ENCODE peak calls at places on chromosomes 13 and 19, in ten cellular contexts. L is OCI-M1; B is stimulated activated CD4-positive, alpha-beta T cell treated with anti-CD3 and anti-CD28 coated beads, Interleukin-2, amount 100 ng/mL, for 48 hours; P is EL; Q is AG04450; N is thoracic aorta; G is heart right ventricle; R is vagina; F is amygdala; K is T-helper 2 cell. E is an unnamed sample.

GRCh38 chr13:55160911-55161310 is 1979.8 kb upstream of the PRR20A start:
- DNase-seq in L (no peak), B (no peak), P (no peak), Q (no peak), N (no peak), G (no peak), R (no peak), F (no peak), K (no peak), E (no peak)

GRCh38 chr19:46173886-46174475 is 25.9 kb downstream of the IGFL2 start:
- DNase-seq in L (no peak), B (no peak), P (no peak), Q (no peak), N (no peak), G (no peak), R (no peak), F (no peak), K (no peak), E (no peak)

GRCh38 chr13:21767032-21767431 is 96.2 kb downstream of the FGF9 start:
- DNase-seq in L (no peak), B (no peak), P (no peak), Q (no peak), N (no peak), G (no peak), R (no peak), F (no peak), K (no peak), E (no peak)

GRCh38 chr19:3687774-3688706 is 12.2 kb downstream of the PIP5K1C start:
- DNase-seq in L (no peak), B (peak), P (no peak), Q (no peak), N (no peak), G (no peak), R (no peak), F (no peak), K (no peak), E (no peak)

GRCh38 chr13:40283666-40284065 is 382.8 kb downstream of the FOXO1 start:
- DNase-seq in L (no peak), B (no peak), P (no peak), Q (no peak), N (no peak), G (no peak), R (no peak), F (no peak), K (no peak), E (no peak)

GRCh38 chr19:49520705-49521319 is 7.0 kb upstream of the RCN3 start:
- DNase-seq in L (no peak), B (no peak), P (no peak), Q (no peak), N (no peak), G (no peak), R (no peak), F (no peak), K (no peak), E (no peak)

GRCh38 chr19:4829001-4829712 is 2.4 kb downstream of the TICAM1 start:
- DNase-seq in L (peak), B (no peak), P (no peak), Q (no peak), N (no peak), G (no peak), R (no peak), F (peak), K (no peak), E (no peak)

GRCh38 chr19:42121666-42122069 is 10.6 kb downstream of the POU2F2 start:
- DNase-seq in L (no peak), B (peak), P (peak), Q (peak), N (no peak), G (peak), R (no peak), F (peak), K (peak), E (peak)

GRCh38 chr19:29001006-29001921 is 211.7 kb downstream of the UQCRFS1 start:
- DNase-seq in L (no peak), B (no peak), P (no peak), Q (no peak), N (no peak), G (no peak), R (no peak), F (no peak), K (no peak), E (no peak)

GRCh38 chr19:16442386-16443276 is 29.1 kb downstream of the EPS15L1 start:
- DNase-seq in L (no peak), B (no peak), P (no peak), Q (no peak), N (no peak), G (peak), R (no peak), F (no peak), K (no peak), E (no peak)

GRCh38 chr13:41708648-41709175 is 251.4 kb downstream of the RGCC start:
- DNase-seq in L (no peak), B (no peak), P (no peak), Q (no peak), N (no peak), G (peak), R (no peak), F (no peak), K (no peak), E (no peak)

GRCh38 chr19:58091251-58091995 is 6.6 kb downstream of the ZSCAN18 start:
- DNase-seq in L (no peak), B (no peak), P (no peak), Q (no peak), N (no peak), G (no peak), R (no peak), F (no peak), K (no peak), E (no peak)

GRCh38 chr19:9863759-9864158 is 28.6 kb downstream of the PIN1 start:
- DNase-seq in L (no peak), B (no peak), P (no peak), Q (no peak), N (no peak), G (no peak), R (no peak), F (no peak), K (no peak), E (no peak)

GRCh38 chr13:75798353-75799245 is 162.5 kb downstream of the LMO7 start:
- DNase-seq in L (no peak), B (no peak), P (peak), Q (no peak), N (no peak), G (no peak), R (no peak), F (no peak), K (no peak), E (no peak)

GRCh38 chr19:48029431-48029830 is 14.4 kb downstream of the CABP5 start:
- DNase-seq in L (no peak), B (no peak), P (no peak), Q (no peak), N (no peak), G (no peak), R (no peak), F (no peak), K (no peak), E (no peak)